ENCODE peak calls at places on chromosomes 6 and 20, in eight cellular contexts. P is activated gamma-delta T cell treated with Interleukin-2 at 50 U/mL for 16 hours, G is GM10248, R is germinal center, F is activated B cell treated with CpG ODN at 0.5 μM for 24 hours, K is HTR-8/SVneo, C is ovary, D is AG10803. E is an unnamed sample.

GRCh38 chr20:38725959-38726848 is 1.9 kb downstream of the SLC32A1 start:
- DNase-seq in R (peak), F (peak), P (no peak), K (peak), G (peak), C (no peak), D (peak), E (peak)

GRCh38 chr6:2158596-2159271 is 86.7 kb downstream of the GMDS start:
- DNase-seq in C (no peak), F (no peak), K (no peak), R (peak), G (no peak), D (peak), P (no peak), E (no peak)

GRCh38 chr6:136282906-136283305 is 6.7 kb downstream of the BCLAF1 start:
- DNase-seq in P (no peak), G (no peak), D (no peak), K (no peak), F (no peak), R (no peak), C (no peak), E (no peak)

GRCh38 chr6:83365931-83366330 is 64.9 kb downstream of the ME1 start:
- DNase-seq in F (no peak), D (peak), C (no peak), P (no peak), G (no peak), R (no peak), K (no peak), E (no peak)

GRCh38 chr6:118843685-118844390 is 50.1 kb upstream of the ASF1A start:
- DNase-seq in G (peak), P (no peak), R (no peak), F (no peak), D (no peak), K (no peak), C (no peak), E (no peak)

GRCh38 chr6:158057213-158057987 is 75.7 kb downstream of the SYNJ2 start:
- DNase-seq in C (no peak), F (no peak), G (peak), R (no peak), P (no peak), K (peak), D (peak), E (no peak)

GRCh38 chr6:88013015-88013414 is 34.6 kb upstream of the SPACA1 start:
- DNase-seq in K (no peak), C (no peak), D (no peak), F (no peak), R (no peak), G (no peak), P (no peak), E (no peak)

GRCh38 chr6:33700391-33701050 is 11.0 kb downstream of the UQCC2 start:
- DNase-seq in F (peak), R (peak), C (peak), D (peak), G (peak), K (peak), P (peak), E (peak)